ENCODE peak calls at places on chromosomes 11 and 22, in seven cellular contexts. Y, S, F, L, D, U and B are unnamed samples.
A peak's percentile ranks its signal among the peaks of the same experiment; 100 is the strongest.

GRCh38 chr22:36860438-36860820 is 377 bp upstream of the NCF4 start:
- DNase-seq in Y (no peak), S (no peak), F (no peak), L (no peak), D (no peak), U (no peak), B (no peak)

GRCh38 chr11:100637706-100638105 is 49.4 kb upstream of the ARHGAP42 start:
- DNase-seq in Y (no peak), S (no peak), F (no peak), L (no peak), D (no peak), U (no peak), B (no peak)

GRCh38 chr22:19355413-19356157 is 64.1 kb upstream of the CLTCL1 start:
- DNase-seq in Y (no peak), S (no peak), F (no peak), L (no peak), D (no peak), U (no peak), B (no peak)

GRCh38 chr11:104164028-104164520 is at the start of gene PDGFD:
- DNase-seq in Y (no peak), S (peak; percentile 66), F (no peak), L (no peak), D (peak; percentile 43), U (no peak), B (peak; percentile 50)

GRCh38 chr11:35237860-35238715 is 99.1 kb downstream of the CD44 start:
- DNase-seq in Y (no peak), S (peak; percentile 25), F (no peak), L (peak; percentile 34), D (no peak), U (peak; percentile 22), B (no peak)

GRCh38 chr11:61832758-61833157 is 4.7 kb downstream of the FADS2 start:
- DNase-seq in Y (no peak), S (no peak), F (no peak), L (no peak), D (no peak), U (no peak), B (no peak)

GRCh38 chr22:44550666-44551491 is 52.8 kb upstream of the RTL6 start:
- DNase-seq in Y (no peak), S (no peak), F (no peak), L (no peak), D (peak; percentile 97), U (no peak), B (no peak)

GRCh38 chr11:12223771-12224536 is 113.6 kb downstream of the MICAL2 start:
- DNase-seq in Y (no peak), S (no peak), F (no peak), L (no peak), D (no peak), U (no peak), B (peak; percentile 50)

GRCh38 chr22:50546326-50547230 is 879 bp downstream of the KLHDC7B start:
- DNase-seq in Y (no peak), S (no peak), F (no peak), L (no peak), D (no peak), U (no peak), B (no peak)

GRCh38 chr22:46362221-46362933 is 26.9 kb downstream of the TRMU start:
- DNase-seq in Y (no peak), S (no peak), F (no peak), L (no peak), D (no peak), U (no peak), B (no peak)

GRCh38 chr11:62601114-62601363 is 626 bp downstream of the MTA2 start:
- DNase-seq in Y (no peak), S (peak; percentile 49), F (no peak), L (no peak), D (peak; percentile 45), U (no peak), B (no peak)

GRCh38 chr11:1867381-1867780 is 14.5 kb downstream of the LSP1 start:
- DNase-seq in Y (no peak), S (no peak), F (no peak), L (no peak), D (no peak), U (no peak), B (no peak)

GRCh38 chr11:112928136-112928535 is 33.1 kb upstream of the NCAM1 start:
- DNase-seq in Y (no peak), S (no peak), F (no peak), L (no peak), D (no peak), U (no peak), B (no peak)

GRCh38 chr22:31277741-31278642 is 14.3 kb downstream of the PIK3IP1 start:
- DNase-seq in Y (no peak), S (no peak), F (no peak), L (no peak), D (no peak), U (no peak), B (no peak)

GRCh38 chr11:121588747-121589146 is 136.0 kb upstream of the SORL1-AS1 start:
- DNase-seq in Y (no peak), S (no peak), F (no peak), L (no peak), D (no peak), U (no peak), B (no peak)

GRCh38 chr22:39241632-39242388 is 3.0 kb downstream of the PDGFB start:
- DNase-seq in Y (no peak), S (no peak), F (no peak), L (no peak), D (no peak), U (no peak), B (no peak)

GRCh38 chr11:111205622-111206385 is 39.7 kb upstream of the POU2AF2 start:
- DNase-seq in Y (no peak), S (no peak), F (no peak), L (no peak), D (peak; percentile 56), U (no peak), B (no peak)

GRCh38 chr11:11810764-11811726 is 30.7 kb upstream of the USP47 start:
- DNase-seq in Y (no peak), S (no peak), F (no peak), L (no peak), D (no peak), U (no peak), B (no peak)

GRCh38 chr11:44186531-44186930 is 91.1 kb downstream of the EXT2 start:
- DNase-seq in Y (no peak), S (no peak), F (no peak), L (no peak), D (no peak), U (no peak), B (no peak)

GRCh38 chr11:76588455-76589325 is 81.9 kb downstream of the LRRC32 start:
- DNase-seq in Y (no peak), S (peak; percentile 79), F (no peak), L (peak; percentile 64), D (peak; percentile 37), U (no peak), B (no peak)

GRCh38 chr11:20912046-20912821 is 242.8 kb downstream of the NELL1 start:
- DNase-seq in Y (no peak), S (no peak), F (no peak), L (no peak), D (no peak), U (no peak), B (no peak)

GRCh38 chr11:84720706-84721402 is 906.3 kb downstream of the DLG2 start:
- DNase-seq in Y (no peak), S (peak; percentile 36), F (no peak), L (no peak), D (peak; percentile 3), U (no peak), B (no peak)

GRCh38 chr11:122140535-122140934 is 24.5 kb upstream of the BLID start:
- DNase-seq in Y (no peak), S (no peak), F (no peak), L (no peak), D (peak; percentile 92), U (no peak), B (no peak)

GRCh38 chr11:3616721-3617460 is 24.9 kb downstream of the ART5 start:
- DNase-seq in Y (no peak), S (no peak), F (no peak), L (no peak), D (no peak), U (no peak), B (no peak)

GRCh38 chr22:21592422-21592821 is 24.9 kb downstream of the UBE2L3 start:
- DNase-seq in Y (no peak), S (no peak), F (no peak), L (no peak), D (no peak), U (no peak), B (no peak)

GRCh38 chr11:91707652-91708051 is 517.0 kb upstream of the FAT3 start:
- DNase-seq in Y (no peak), S (no peak), F (no peak), L (no peak), D (no peak), U (no peak), B (no peak)

GRCh38 chr11:24093410-24093809 is 403.4 kb upstream of the LUZP2 start:
- DNase-seq in Y (no peak), S (no peak), F (no peak), L (no peak), D (no peak), U (no peak), B (no peak)

GRCh38 chr11:45964911-45965389 is 42.5 kb downstream of the LARGE2 start:
- DNase-seq in Y (peak; percentile 29), S (peak; percentile 59), F (peak; percentile 12), L (peak; percentile 43), D (peak; percentile 82), U (peak; percentile 48), B (peak; percentile 56)

GRCh38 chr11:129248618-129249017 is 56.5 kb upstream of the ARHGAP32 start:
- DNase-seq in Y (no peak), S (no peak), F (no peak), L (no peak), D (peak; percentile 77), U (no peak), B (no peak)

GRCh38 chr22:46010951-46011626 is 34.1 kb upstream of the WNT7B start:
- DNase-seq in Y (no peak), S (no peak), F (no peak), L (no peak), D (no peak), U (no peak), B (no peak)

GRCh38 chr22:34972498-34972897 is 93.5 kb upstream of the ISX start:
- DNase-seq in Y (no peak), S (no peak), F (no peak), L (no peak), D (peak; percentile 15), U (no peak), B (no peak)

GRCh38 chr22:22943521-22944267 is 56.1 kb downstream of the IGLL5 start:
- DNase-seq in Y (no peak), S (no peak), F (no peak), L (peak; percentile 5), D (no peak), U (no peak), B (no peak)

GRCh38 chr11:85665756-85666155 is 827 bp upstream of the CREBZF start:
- DNase-seq in Y (no peak), S (no peak), F (no peak), L (no peak), D (no peak), U (no peak), B (no peak)

GRCh38 chr11:86196924-86197323 is 47.6 kb upstream of the EED start:
- DNase-seq in Y (no peak), S (no peak), F (no peak), L (no peak), D (no peak), U (no peak), B (no peak)

GRCh38 chr11:43376065-43376464 is 17.3 kb downstream of the TTC17 start:
- DNase-seq in Y (no peak), S (no peak), F (no peak), L (no peak), D (peak; percentile 9), U (no peak), B (no peak)

GRCh38 chr11:2537896-2538855 is 93.4 kb downstream of the KCNQ1 start:
- DNase-seq in Y (no peak), S (no peak), F (no peak), L (no peak), D (no peak), U (no peak), B (no peak)

GRCh38 chr11:1207451-1208360 is 15.2 kb upstream of the MUC5B start:
- DNase-seq in Y (no peak), S (peak; percentile 10), F (no peak), L (no peak), D (no peak), U (no peak), B (no peak)